ENCODE peak calls at places on chromosomes 11 and 22, in ten cellular contexts. M, H, N, V, C, G, Q, I, E and W are unnamed samples.

GRCh38 chr11:64762916-64763803 is 3.4 kb upstream of the PYGM start:
- DNase-seq in M (no peak), H (peak; percentile 35), N (no peak), V (peak; percentile 22), C (peak; percentile 8), G (peak; percentile 12), Q (no peak), I (no peak), E (peak; percentile 52), W (peak; percentile 76)

GRCh38 chr11:44780940-44781631 is 54.3 kb downstream of the TSPAN18 start:
- DNase-seq in M (no peak), H (no peak), N (peak; percentile 67), V (no peak), C (peak; percentile 14), G (no peak), Q (no peak), I (no peak), E (peak; percentile 49), W (no peak)

GRCh38 chr11:95512682-95513081 is 276.9 kb downstream of the FAM76B start:
- DNase-seq in M (no peak), H (no peak), N (peak; percentile 88), V (no peak), C (peak; percentile 24), G (no peak), Q (no peak), I (no peak), E (peak; percentile 93), W (peak; percentile 63)

GRCh38 chr11:45031912-45032519 is 81.3 kb upstream of the TP53I11 start:
- DNase-seq in M (no peak), H (no peak), N (peak; percentile 39), V (peak; percentile 62), C (no peak), G (peak; percentile 67), Q (no peak), I (no peak), E (no peak), W (no peak)

GRCh38 chr11:12587333-12587997 is 86.8 kb upstream of the TEAD1 start:
- DNase-seq in M (no peak), H (no peak), N (no peak), V (no peak), C (no peak), G (no peak), Q (peak; percentile 18), I (peak; percentile 32), E (peak; percentile 25), W (peak; percentile 56)

GRCh38 chr22:21745948-21746347 is 10.4 kb upstream of the YPEL1 start:
- DNase-seq in M (no peak), H (no peak), N (no peak), V (no peak), C (no peak), G (no peak), Q (no peak), I (no peak), E (no peak), W (no peak)

GRCh38 chr11:111922803-111923202 is 4.1 kb downstream of the C11orf52 start:
- DNase-seq in M (no peak), H (no peak), N (no peak), V (no peak), C (peak; percentile 64), G (no peak), Q (no peak), I (no peak), E (peak; percentile 71), W (no peak)

GRCh38 chr11:123429336-123429735 is 733 bp upstream of the GRAMD1B start:
- DNase-seq in M (no peak), H (no peak), N (peak; percentile 74), V (no peak), C (no peak), G (no peak), Q (no peak), I (no peak), E (peak; percentile 66), W (peak; percentile 43)

GRCh38 chr22:19942886-19943664 is 1.5 kb upstream of the TXNRD2 start:
- DNase-seq in M (no peak), H (peak; percentile 41), N (no peak), V (no peak), C (peak; percentile 55), G (no peak), Q (no peak), I (no peak), E (peak; percentile 87), W (peak; percentile 79)

GRCh38 chr11:110908401-110909106 is 196.3 kb upstream of the ARHGAP20 start:
- DNase-seq in M (no peak), H (peak; percentile 89), N (no peak), V (no peak), C (no peak), G (no peak), Q (no peak), I (peak; percentile 8), E (peak; percentile 83), W (no peak)

GRCh38 chr11:134480129-134480652 is 68.1 kb upstream of the B3GAT1 start:
- DNase-seq in M (no peak), H (no peak), N (no peak), V (no peak), C (no peak), G (no peak), Q (no peak), I (no peak), E (no peak), W (no peak)

GRCh38 chr11:118473537-118473936 is 37.2 kb downstream of the KMT2A start:
- DNase-seq in M (no peak), H (no peak), N (no peak), V (no peak), C (no peak), G (no peak), Q (no peak), I (no peak), E (no peak), W (no peak)

GRCh38 chr11:84817998-84818397 is 809.1 kb downstream of the DLG2 start:
- DNase-seq in M (no peak), H (no peak), N (no peak), V (no peak), C (no peak), G (no peak), Q (peak; percentile 43), I (no peak), E (peak; percentile 54), W (no peak)

GRCh38 chr22:23142546-23143105 is 836 bp upstream of the RSPH14 start:
- DNase-seq in M (no peak), H (no peak), N (no peak), V (no peak), C (no peak), G (no peak), Q (no peak), I (no peak), E (no peak), W (no peak)

GRCh38 chr22:34620832-34621231 is 445.1 kb upstream of the ISX start:
- DNase-seq in M (no peak), H (no peak), N (no peak), V (no peak), C (no peak), G (no peak), Q (no peak), I (no peak), E (no peak), W (no peak)

GRCh38 chr11:70544774-70545625 is 146.7 kb downstream of the CTTN start:
- DNase-seq in M (no peak), H (no peak), N (no peak), V (no peak), C (no peak), G (no peak), Q (peak; percentile 74), I (no peak), E (no peak), W (peak; percentile 87)

GRCh38 chr22:48800886-48801607 is 1026.6 kb downstream of the BRD1 start:
- DNase-seq in M (no peak), H (no peak), N (peak; percentile 70), V (no peak), C (no peak), G (no peak), Q (no peak), I (no peak), E (no peak), W (no peak)

GRCh38 chr22:47996446-47996857 is 1234.0 kb downstream of the TBC1D22A start:
- DNase-seq in M (no peak), H (no peak), N (peak; percentile 57), V (no peak), C (no peak), G (no peak), Q (no peak), I (no peak), E (no peak), W (no peak)

GRCh38 chr11:59560290-59560701 is 49.0 kb downstream of the OR4D9 start:
- DNase-seq in M (peak; percentile 20), H (peak; percentile 71), N (peak; percentile 88), V (peak; percentile 70), C (peak; percentile 67), G (peak; percentile 69), Q (peak; percentile 75), I (peak; percentile 80), E (peak; percentile 84), W (peak; percentile 84)

GRCh38 chr11:7665473-7666291 is 7.6 kb downstream of the CYB5R2 start:
- DNase-seq in M (peak; percentile 59), H (peak; percentile 66), N (peak; percentile 94), V (peak; percentile 91), C (peak; percentile 91), G (peak; percentile 89), Q (peak; percentile 60), I (peak; percentile 92), E (peak; percentile 69), W (peak; percentile 77)

GRCh38 chr11:126963603-126964353 is 36.8 kb downstream of the KIRREL3 start:
- DNase-seq in M (no peak), H (peak; percentile 97), N (no peak), V (no peak), C (no peak), G (no peak), Q (no peak), I (peak; percentile 59), E (no peak), W (peak; percentile 82)

GRCh38 chr11:11952036-11952435 is 56.4 kb downstream of the DKK3 start:
- DNase-seq in M (no peak), H (no peak), N (no peak), V (no peak), C (no peak), G (no peak), Q (no peak), I (no peak), E (no peak), W (no peak)

GRCh38 chr11:58905141-58905715 is 34.1 kb upstream of the GLYATL1 start:
- DNase-seq in M (no peak), H (peak; percentile 65), N (no peak), V (peak; percentile 27), C (peak; percentile 10), G (no peak), Q (no peak), I (no peak), E (peak; percentile 56), W (peak; percentile 80)

GRCh38 chr11:66337103-66337899 is 1.1 kb upstream of the RIN1 start:
- DNase-seq in M (no peak), H (no peak), N (peak; percentile 84), V (no peak), C (no peak), G (no peak), Q (no peak), I (no peak), E (peak; percentile 23), W (peak; percentile 39)

GRCh38 chr11:115930276-115930675 is 426.1 kb upstream of the CADM1 start:
- DNase-seq in M (no peak), H (no peak), N (no peak), V (no peak), C (no peak), G (no peak), Q (no peak), I (no peak), E (no peak), W (peak; percentile 23)

GRCh38 chr11:494761-495536 is 12.1 kb downstream of the RNH1 start:
- DNase-seq in M (no peak), H (no peak), N (no peak), V (no peak), C (no peak), G (no peak), Q (no peak), I (no peak), E (no peak), W (no peak)

GRCh38 chr11:128222245-128222959 is 365.0 kb downstream of the ETS1 start:
- DNase-seq in M (no peak), H (no peak), N (no peak), V (no peak), C (no peak), G (no peak), Q (no peak), I (no peak), E (no peak), W (no peak)

GRCh38 chr11:69637956-69638871 is 2.7 kb upstream of the CCND1 start:
- DNase-seq in M (no peak), H (no peak), N (no peak), V (no peak), C (peak; percentile 58), G (peak; percentile 64), Q (peak; percentile 85), I (peak; percentile 57), E (peak; percentile 67), W (peak; percentile 78)